ENCODE peak calls at places on chromosomes 2 and 18, in five cellular contexts. H is A549, I is GM12878, U is suprapubic skin, Y is esophagus muscularis mucosa. T is an unnamed sample.

GRCh38 chr2:105655244-105655643 is 89.5 kb upstream of the NCK2 start:
- DNase-seq in H (no peak), I (no peak), U (no peak), Y (no peak), T (no peak)

GRCh38 chr2:240786871-240787311 is 33.1 kb downstream of the KIF1A start:
- DNase-seq in H (no peak), I (no peak), U (peak), Y (no peak), T (peak)

GRCh38 chr2:65072181-65072970 is 16.2 kb downstream of the CEP68 start:
- DNase-seq in H (no peak), I (no peak), U (no peak), Y (no peak), T (no peak)

GRCh38 chr2:9681427-9681817 is 50.6 kb upstream of the YWHAQ start:
- DNase-seq in H (no peak), I (no peak), U (no peak), Y (no peak), T (no peak)

GRCh38 chr18:8424917-8425725 is 184.1 kb upstream of the RAB12 start:
- DNase-seq in H (no peak), I (no peak), U (no peak), Y (no peak), T (no peak)

GRCh38 chr18:62198259-62198658 is 11.2 kb downstream of the RELCH start:
- DNase-seq in H (no peak), I (no peak), U (no peak), Y (no peak), T (no peak)

GRCh38 chr2:9164112-9164608 is 42.5 kb upstream of the ASAP2 start:
- DNase-seq in H (no peak), I (no peak), U (no peak), Y (no peak), T (no peak)

GRCh38 chr2:69946351-69947077 is 14.9 kb downstream of the ASPRV1 start:
- DNase-seq in H (peak), I (peak), U (no peak), Y (no peak), T (no peak)

GRCh38 chr18:45457933-45458332 is 157.3 kb upstream of the SLC14A2 start:
- DNase-seq in H (no peak), I (no peak), U (no peak), Y (peak), T (no peak)

GRCh38 chr2:16314691-16315457 is 350.8 kb downstream of the CYRIA start:
- DNase-seq in H (no peak), I (no peak), U (no peak), Y (peak), T (no peak)

GRCh38 chr2:37635359-37636208 is 35.9 kb downstream of the CDC42EP3 start:
- DNase-seq in H (no peak), I (peak), U (no peak), Y (no peak), T (no peak)

GRCh38 chr2:128316777-128317185 is 1.9 kb downstream of the HS6ST1 start:
- DNase-seq in H (no peak), I (no peak), U (peak), Y (peak), T (no peak)

GRCh38 chr18:22348521-22349316 is 69.0 kb downstream of the CTAGE1 start:
- DNase-seq in H (no peak), I (no peak), U (no peak), Y (peak), T (peak)

GRCh38 chr18:41150316-41150715 is 804.7 kb upstream of the PIK3C3 start:
- DNase-seq in H (no peak), I (no peak), U (no peak), Y (no peak), T (no peak)

GRCh38 chr2:241869087-241869961 is at the start of gene RTP5:
- DNase-seq in H (no peak), I (no peak), U (no peak), Y (no peak), T (no peak)

GRCh38 chr2:108809936-108810335 is 23.4 kb downstream of the CCDC138 start:
- DNase-seq in H (no peak), I (no peak), U (no peak), Y (no peak), T (no peak)

GRCh38 chr18:12621737-12622306 is 36.1 kb downstream of the SPIRE1 start:
- DNase-seq in H (no peak), I (no peak), U (no peak), Y (no peak), T (no peak)

GRCh38 chr2:234703258-234703657 is 206.4 kb upstream of the ARL4C start:
- DNase-seq in H (no peak), I (no peak), U (no peak), Y (peak), T (no peak)

GRCh38 chr18:10419420-10420103 is 34.9 kb upstream of the APCDD1 start:
- DNase-seq in H (no peak), I (no peak), U (no peak), Y (no peak), T (no peak)

GRCh38 chr2:100884145-100884621 is 64.2 kb downstream of the NPAS2 start:
- DNase-seq in H (no peak), I (no peak), U (no peak), Y (no peak), T (no peak)

GRCh38 chr2:45008296-45009129 is 739 bp downstream of the SIX2 start:
- DNase-seq in H (no peak), I (no peak), U (no peak), Y (no peak), T (no peak)

GRCh38 chr18:49723648-49724180 is 89.6 kb downstream of the ACAA2 start:
- DNase-seq in H (no peak), I (peak), U (no peak), Y (peak), T (no peak)
- TF ChIP-seq EP300 in H (no peak), I (peak), U (no peak), Y (no peak), T (no peak)

DNA sequence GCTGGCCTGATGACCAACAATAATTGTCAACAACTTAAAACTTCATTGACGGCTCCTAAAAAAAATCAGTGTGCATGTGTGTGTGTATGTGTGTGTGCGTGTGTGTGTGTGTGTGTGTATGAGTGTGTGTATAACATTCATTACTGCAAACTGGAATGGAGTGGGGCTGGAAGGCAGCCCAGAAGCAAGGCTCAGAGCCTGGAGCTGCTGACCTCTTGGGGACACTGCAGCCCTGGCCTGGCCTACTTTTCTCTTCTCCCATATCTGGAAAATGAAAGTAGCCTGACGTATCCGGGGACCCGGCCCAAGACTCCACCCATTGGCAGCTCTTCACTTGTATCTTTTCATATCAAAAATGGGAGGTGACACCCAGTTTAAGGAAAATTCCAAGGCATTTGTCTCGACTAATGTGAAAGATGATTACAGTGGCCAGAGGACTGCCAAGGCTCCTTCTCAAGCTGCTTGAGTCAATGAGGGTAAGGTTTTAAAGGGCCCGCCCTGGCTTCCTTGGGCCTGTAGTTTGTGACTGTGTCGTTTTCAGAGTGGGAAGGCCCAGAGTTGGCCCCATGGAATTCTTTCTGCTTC is 72.4 kb upstream of the IL1R1 start:
- DNase-seq in H (peak), I (no peak), U (no peak), Y (no peak), T (peak)
- H3K4me3 ChIP-seq in H (peak), I (no peak), U (no peak), Y (no peak), T (no peak)

GRCh38 chr2:172095905-172096660 is 6.6 kb downstream of the DLX2 start:
- DNase-seq in H (no peak), I (no peak), U (no peak), Y (no peak), T (no peak)
- H3K27ac ChIP-seq in H (peak), I (no peak), U (peak), Y (no peak), T (no peak)

DNA sequence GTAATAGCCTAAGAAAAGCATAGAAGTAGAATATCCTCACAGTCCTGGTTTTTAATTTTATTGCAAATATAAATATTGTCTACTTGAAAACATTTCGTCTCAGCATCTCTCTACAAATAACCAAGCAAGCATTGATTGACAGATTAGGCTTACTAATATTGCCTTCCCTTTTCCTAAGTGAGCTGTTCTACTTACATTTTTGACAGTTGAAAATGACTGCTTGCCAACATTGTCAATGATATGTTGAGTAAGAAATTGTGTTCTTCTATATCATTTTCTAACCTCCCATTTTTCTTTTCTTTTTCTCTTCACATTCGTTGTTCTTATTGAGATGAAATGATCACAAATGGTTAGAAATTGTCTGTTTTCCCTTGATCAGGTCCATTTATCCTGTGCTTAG is 47.0 kb upstream of the STK39 start:
- DNase-seq in H (no peak), I (no peak), U (no peak), Y (no peak), T (no peak)
- TF ChIP-seq EP300 in H (no peak), I (no peak), U (no peak), Y (no peak), T (no peak)

DNA sequence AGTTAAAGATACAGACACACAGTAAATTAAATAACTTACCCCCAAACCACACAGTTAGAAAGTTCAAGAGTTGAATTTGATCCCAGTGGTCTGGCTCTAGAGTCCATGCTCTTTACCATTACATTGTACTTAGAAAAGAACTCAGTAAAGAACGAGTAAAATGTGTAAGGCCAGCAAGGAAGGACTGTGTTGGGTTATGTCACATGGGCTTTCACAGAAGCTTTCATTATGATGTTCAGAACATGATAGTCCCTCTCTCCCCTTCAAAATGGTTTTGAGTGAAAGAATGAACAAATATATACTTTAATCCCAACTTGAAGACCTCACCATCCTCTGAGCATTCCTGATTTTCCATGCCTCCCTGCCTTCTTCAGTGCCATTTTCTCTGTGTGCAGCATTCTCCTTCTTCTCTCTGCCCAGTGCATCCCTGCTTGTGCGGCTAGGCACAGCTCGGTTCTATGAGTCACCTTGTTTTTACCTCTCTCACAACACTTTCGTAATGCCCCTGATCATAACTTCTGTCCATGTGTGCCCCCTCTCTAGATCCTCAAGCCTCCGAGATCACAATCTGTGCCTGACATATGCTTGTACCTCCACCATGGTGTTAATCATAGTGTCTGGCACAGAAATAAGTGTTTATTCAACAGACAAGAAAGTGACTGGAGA is 22.0 kb downstream of the RASGRP3 start:
- DNase-seq in H (no peak), I (no peak), U (no peak), Y (no peak), T (no peak)
- H3K4me3 ChIP-seq in H (no peak), I (peak), U (no peak), Y (no peak), T (no peak)

GRCh38 chr2:149094217-149095015 is 55.9 kb downstream of the LYPD6B start:
- DNase-seq in H (no peak), I (no peak), U (no peak), Y (no peak), T (no peak)
- H3K27ac ChIP-seq in H (no peak), I (no peak), U (no peak), Y (no peak), T (no peak)

DNA sequence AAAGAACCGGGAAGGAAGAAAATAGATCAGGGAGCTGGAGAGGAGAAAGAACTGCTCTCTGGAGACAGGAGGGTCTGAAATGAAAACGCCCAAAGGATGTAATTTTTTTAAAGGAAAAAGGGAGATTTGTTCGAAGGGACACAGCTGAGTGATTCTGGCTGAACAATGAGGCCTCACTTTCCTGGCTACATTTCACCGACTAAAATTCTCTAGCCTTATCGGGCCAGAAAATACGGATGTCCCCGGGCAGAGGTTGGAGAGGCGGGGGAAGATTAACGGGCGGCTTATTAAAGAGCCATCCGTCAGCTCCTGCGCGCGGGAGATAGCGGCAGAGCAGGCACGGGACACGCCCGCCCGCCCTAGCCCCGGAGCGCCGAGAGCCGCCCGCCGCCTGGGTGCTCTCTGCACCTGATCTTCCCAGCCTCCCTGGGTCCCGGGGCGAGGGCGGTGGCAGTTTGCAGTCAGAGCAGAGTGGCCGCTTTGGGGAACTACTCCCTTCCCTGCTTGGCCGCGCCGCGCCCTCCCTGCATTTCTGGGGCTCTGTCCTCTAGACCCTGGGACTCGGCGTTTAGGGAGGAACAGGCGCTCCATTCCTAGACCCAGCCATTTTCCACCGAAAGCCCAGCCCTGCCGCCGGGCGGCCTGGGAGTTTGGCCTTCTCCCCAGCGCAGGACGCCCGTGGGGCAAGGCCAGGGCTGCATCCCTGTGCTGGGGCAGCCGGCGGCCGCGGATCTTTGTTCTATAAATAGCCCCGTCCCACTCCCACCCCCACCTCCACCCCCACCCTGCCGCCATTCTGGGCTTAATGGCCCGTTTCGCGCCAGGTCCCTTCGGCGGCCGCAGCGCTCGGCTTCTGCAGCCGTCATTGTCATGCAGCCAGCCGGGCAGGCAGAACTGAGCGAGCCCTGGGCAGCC is 6.5 kb downstream of the GAD1 start:
- DNase-seq in H (no peak), I (no peak), U (no peak), Y (no peak), T (no peak)
- TF ChIP-seq EP300 in H (no peak), I (no peak), U (no peak), Y (no peak), T (no peak)

DNA sequence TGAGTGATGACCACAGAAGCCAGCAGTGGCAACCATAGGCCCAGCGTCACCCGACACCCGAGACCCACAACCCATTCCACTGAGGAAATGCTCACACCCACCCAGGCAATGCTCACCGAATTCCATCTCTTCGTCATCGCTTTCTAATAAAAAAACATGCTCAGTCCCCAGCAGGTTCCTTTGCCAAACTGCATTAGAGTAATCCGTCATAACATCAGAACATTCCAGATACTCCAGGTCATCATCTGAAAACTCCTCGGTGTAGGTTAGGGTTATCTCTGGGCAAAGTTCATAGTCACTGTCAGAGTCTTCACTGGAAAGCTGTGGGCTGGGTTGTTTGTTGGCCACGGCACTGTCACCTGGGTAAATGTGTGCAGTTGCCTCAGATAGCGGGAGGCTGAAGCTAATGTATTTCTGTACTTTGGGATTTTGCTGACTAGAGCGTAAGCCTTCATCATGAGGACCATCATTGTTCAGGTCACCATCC is 49.3 kb downstream of the ALPK2 start:
- DNase-seq in H (peak), I (no peak), U (no peak), Y (no peak), T (no peak)
- H3K4me3 ChIP-seq in H (peak), I (no peak), U (no peak), Y (no peak), T (no peak)

DNA sequence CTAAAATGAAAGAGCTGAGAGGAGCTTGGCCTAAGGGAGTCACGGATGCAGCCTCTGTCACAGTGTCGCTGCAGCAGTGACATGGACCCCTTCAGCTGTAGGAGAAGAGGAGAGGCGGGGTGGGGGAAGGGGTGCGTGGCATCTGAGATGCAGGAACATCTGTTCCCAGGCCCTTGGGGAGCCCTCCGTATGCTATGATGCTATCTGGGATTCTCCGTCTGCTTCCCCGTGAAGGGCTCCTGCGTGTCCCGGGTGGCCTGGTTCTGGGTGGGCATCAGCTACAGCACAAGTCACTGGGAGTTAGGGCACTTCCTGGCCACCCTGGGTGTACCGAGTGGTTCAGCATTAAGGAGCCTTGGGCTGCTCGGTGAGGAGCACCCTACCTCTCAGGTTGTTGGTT is 35.6 kb upstream of the B3GNT7 start:
- DNase-seq in H (no peak), I (no peak), U (no peak), Y (no peak), T (peak)
- H3K27ac ChIP-seq in H (no peak), I (no peak), U (no peak), Y (no peak), T (no peak)

T was measured in ovary.